ENCODE peak calls at places on chromosomes 6 and 20, in six cellular contexts. R is B cell, A is EL, U is A673, H is NCI-H1105, S is H9. G is an unnamed sample.
A peak's percentile ranks its signal among the peaks of the same experiment; 100 is the strongest.

GRCh38 chr20:5766085-5766764 is 16.0 kb downstream of the SHLD1 start:
- DNase-seq in R (no peak), A (no peak), U (no peak), H (no peak), S (no peak), G (no peak)

GRCh38 chr20:63378626-63379025 is 17.5 kb upstream of the CHRNA4 start:
- DNase-seq in R (no peak), A (no peak), U (no peak), H (no peak), S (no peak), G (no peak)

GRCh38 chr6:130534627-130535026 is 168.8 kb downstream of the TMEM200A start:
- DNase-seq in R (no peak), A (no peak), U (no peak), H (no peak), S (no peak), G (no peak)

GRCh38 chr6:17096076-17096475 is 5.8 kb upstream of the STMND1 start:
- DNase-seq in R (no peak), A (no peak), U (no peak), H (no peak), S (no peak), G (no peak)

GRCh38 chr20:37336369-37337207 is 9.4 kb upstream of the SRC start:
- DNase-seq in R (peak; percentile 78), A (peak; percentile 46), U (no peak), H (no peak), S (peak; percentile 72), G (no peak)

GRCh38 chr6:117264487-117265424 is 602 bp upstream of the VGLL2 start:
- DNase-seq in R (no peak), A (peak; percentile 32), U (peak; percentile 16), H (no peak), S (peak; percentile 39), G (no peak)

GRCh38 chr6:119237177-119237715 is 112.3 kb downstream of the MAN1A1 start:
- DNase-seq in R (no peak), A (no peak), U (no peak), H (no peak), S (no peak), G (peak; percentile 59)

GRCh38 chr20:399182-399707 is 8.9 kb upstream of the RBCK1 start:
- DNase-seq in R (no peak), A (no peak), U (no peak), H (no peak), S (no peak), G (no peak)

GRCh38 chr6:169782966-169783760 is 31.7 kb downstream of the ERMARD start:
- DNase-seq in R (no peak), A (no peak), U (no peak), H (no peak), S (peak; percentile 10), G (no peak)

GRCh38 chr6:158290659-158291058 is 21.6 kb upstream of the TULP4 start:
- DNase-seq in R (peak; percentile 78), A (no peak), U (no peak), H (no peak), S (no peak), G (no peak)

GRCh38 chr6:112237644-112238043 is 16.7 kb downstream of the LAMA4 start:
- DNase-seq in R (no peak), A (peak; percentile 48), U (no peak), H (no peak), S (no peak), G (no peak)

GRCh38 chr20:10625641-10626040 is 48.2 kb downstream of the JAG1 start:
- DNase-seq in R (no peak), A (peak; percentile 68), U (no peak), H (no peak), S (no peak), G (no peak)

GRCh38 chr6:51514396-51515051 is 572.9 kb downstream of the PKHD1 start:
- DNase-seq in R (no peak), A (no peak), U (peak; percentile 11), H (no peak), S (no peak), G (no peak)

GRCh38 chr20:58407966-58408557 is 19.0 kb downstream of the VAPB start:
- DNase-seq in R (no peak), A (no peak), U (no peak), H (no peak), S (no peak), G (no peak)

GRCh38 chr20:33828912-33829560 is 17.9 kb downstream of the CHMP4B start:
- DNase-seq in R (no peak), A (no peak), U (no peak), H (no peak), S (no peak), G (no peak)

GRCh38 chr20:38325905-38326304 is 20.4 kb upstream of the LBP start:
- DNase-seq in R (no peak), A (no peak), U (peak; percentile 21), H (no peak), S (no peak), G (no peak)

GRCh38 chr6:148628251-148628650 is 118.6 kb upstream of the UST start:
- DNase-seq in R (no peak), A (no peak), U (no peak), H (no peak), S (no peak), G (no peak)

GRCh38 chr6:147297663-147298313 is 93.6 kb downstream of the STXBP5 start:
- DNase-seq in R (no peak), A (no peak), U (no peak), H (no peak), S (no peak), G (no peak)

GRCh38 chr20:64074184-64074789 is 5.0 kb downstream of the RGS19 start:
- DNase-seq in R (no peak), A (no peak), U (no peak), H (no peak), S (no peak), G (no peak)

GRCh38 chr6:120405947-120406346 is 928.3 kb downstream of the TBC1D32 start:
- DNase-seq in R (no peak), A (no peak), U (peak; percentile 43), H (no peak), S (peak; percentile 49), G (no peak)